ENCODE peak calls at places on chromosomes 3 and 15, in nine cellular contexts. X, B, T, C, A, R, O, M and H are unnamed samples.

GRCh38 chr3:113948015-113948917 is 453 bp downstream of the ZDHHC23 start:
- DNase-seq in A (no peak), C (no peak), M (no peak), R (peak), X (peak), O (peak), T (peak), B (no peak), H (no peak)

GRCh38 chr3:52531636-52532516 is 1.8 kb downstream of the NT5DC2 start:
- DNase-seq in A (no peak), M (no peak), R (no peak), X (no peak), T (peak), B (no peak), O (no peak), C (no peak), H (no peak)

GRCh38 chr15:52295421-52295991 is at the start of gene MYO5C:
- DNase-seq in B (no peak), R (peak), C (no peak), M (no peak), A (peak), X (no peak), O (no peak), T (peak), H (no peak)

GRCh38 chr3:36792342-36792741 is 28.0 kb upstream of the DCLK3 start:
- DNase-seq in O (no peak), M (peak), X (peak), C (peak), T (peak), B (peak), A (peak), R (no peak), H (no peak)

GRCh38 chr15:39127925-39128617 is 452.8 kb upstream of the THBS1 start:
- DNase-seq in C (peak), A (peak), O (no peak), X (no peak), T (no peak), M (peak), R (peak), B (peak), H (no peak)

GRCh38 chr3:179027326-179027900 is 44.2 kb downstream of the ZMAT3 start:
- DNase-seq in C (peak), B (no peak), T (no peak), R (no peak), O (no peak), M (no peak), A (peak), X (no peak), H (no peak)

GRCh38 chr15:64324513-64324912 is 31.5 kb downstream of the CSNK1G1 start:
- DNase-seq in B (no peak), A (peak), T (no peak), O (no peak), X (no peak), C (no peak), R (no peak), M (peak), H (no peak)

GRCh38 chr3:95752199-95752598 is 1062.2 kb upstream of the EPHA6 start:
- DNase-seq in X (no peak), R (no peak), O (no peak), M (no peak), T (no peak), C (no peak), B (no peak), A (no peak), H (no peak)

GRCh38 chr3:74347563-74348268 is 266.7 kb downstream of the CNTN3 start:
- DNase-seq in A (no peak), B (no peak), X (no peak), C (no peak), M (no peak), R (no peak), O (no peak), T (no peak), H (no peak)

GRCh38 chr3:74348421-74348820 is 266.0 kb downstream of the CNTN3 start:
- DNase-seq in R (no peak), T (no peak), O (no peak), X (no peak), C (no peak), B (no peak), M (no peak), A (no peak), H (no peak)

GRCh38 chr3:74352166-74352565 is 262.3 kb downstream of the CNTN3 start:
- DNase-seq in C (no peak), T (no peak), B (no peak), R (no peak), M (no peak), A (no peak), X (no peak), O (no peak), H (no peak)

GRCh38 chr3:74351213-74351612 is 263.2 kb downstream of the CNTN3 start:
- DNase-seq in A (no peak), B (no peak), X (no peak), T (no peak), M (no peak), R (no peak), O (no peak), C (peak), H (no peak)

DNA sequence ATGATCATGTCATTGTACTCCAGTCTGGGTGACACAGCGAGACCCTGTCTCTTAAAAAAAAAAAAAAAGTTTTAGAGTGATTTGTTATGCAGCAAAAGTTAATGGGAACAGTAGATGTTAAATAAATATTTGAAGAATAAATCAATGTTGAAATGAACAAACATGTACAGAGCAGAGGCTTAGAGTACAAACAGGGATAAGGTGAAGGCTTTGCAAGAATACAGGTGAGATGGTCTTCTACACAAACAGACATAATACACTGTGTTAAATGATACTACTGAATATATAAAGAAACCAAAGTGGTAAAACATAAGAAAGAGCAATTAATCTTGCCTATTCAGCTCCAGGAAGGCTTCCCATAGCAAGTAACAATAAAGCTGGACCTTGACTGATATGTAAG is 265.4 kb downstream of the CNTN3 start:
- DNase-seq in X (no peak), C (no peak), R (no peak), M (no peak), A (no peak), B (no peak), T (no peak), O (no peak), H (no peak)
- TF ChIP-seq CTCF in X (no peak), C (no peak), R (no peak), M (no peak), A (no peak), B (no peak), T (no peak), O (no peak), H (no peak)

GRCh38 chr15:89327113-89327512 is 7.5 kb downstream of the POLG start:
- DNase-seq in T (no peak), O (no peak), M (no peak), C (no peak), A (no peak), R (no peak), X (no peak), B (no peak), H (no peak)

GRCh38 chr15:89325039-89325803 is 9.4 kb downstream of the POLG start:
- DNase-seq in X (no peak), O (no peak), A (no peak), R (no peak), C (no peak), M (no peak), T (no peak), B (no peak), H (no peak)

GRCh38 chr15:89328398-89329254 is 6.0 kb downstream of the POLG start:
- DNase-seq in R (no peak), M (no peak), B (no peak), X (no peak), T (no peak), A (no peak), O (no peak), C (no peak), H (no peak)

GRCh38 chr15:89323825-89324224 is 10.8 kb downstream of the POLG start:
- DNase-seq in R (no peak), X (no peak), M (no peak), B (no peak), A (no peak), O (no peak), T (no peak), C (no peak), H (no peak)

GRCh38 chr15:89326316-89326715 is 8.3 kb downstream of the POLG start:
- DNase-seq in T (no peak), A (no peak), X (no peak), C (no peak), O (no peak), B (no peak), M (no peak), R (no peak), H (no peak)
- TF ChIP-seq CTCF in T (no peak), A (no peak), X (no peak), C (no peak), O (no peak), B (no peak), M (no peak), R (no peak), H (no peak)

GRCh38 chr3:80063535-80063934 is 295.7 kb upstream of the ROBO1 start:
- DNase-seq in C (no peak), X (no peak), R (no peak), O (no peak), T (no peak), A (no peak), B (no peak), M (no peak), H (no peak)

GRCh38 chr3:80060664-80061063 is 292.9 kb upstream of the ROBO1 start:
- DNase-seq in M (no peak), T (no peak), R (no peak), A (no peak), O (no peak), C (no peak), B (no peak), X (no peak), H (no peak)
- TF ChIP-seq CTCF in M (no peak), T (no peak), R (no peak), A (no peak), O (no peak), C (no peak), B (no peak), X (no peak), H (no peak)

DNA sequence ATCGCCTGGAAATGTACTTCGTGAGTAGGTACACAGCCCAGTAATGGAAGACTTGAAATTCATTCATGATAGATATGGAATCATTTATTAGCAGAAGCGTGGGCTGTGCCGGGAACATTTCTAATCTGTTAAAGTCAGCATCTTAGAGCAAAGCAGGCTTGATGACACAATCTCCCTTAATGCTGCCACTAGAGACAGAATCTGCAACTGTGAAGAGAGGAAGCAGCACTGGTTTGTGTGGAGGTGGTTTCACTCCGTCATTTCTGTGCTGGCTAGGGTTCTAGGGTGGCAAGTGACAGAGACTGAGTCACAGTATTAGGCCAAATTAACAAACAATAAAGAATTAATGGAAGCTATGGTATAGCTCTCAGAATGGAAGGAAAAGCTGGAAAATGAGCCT is 225.1 kb upstream of the PROK2 start:
- DNase-seq in R (peak), C (peak), M (no peak), A (no peak), O (no peak), B (no peak), X (peak), T (no peak), H (no peak)
- TF ChIP-seq CTCF in R (no peak), C (peak), M (no peak), A (no peak), O (no peak), B (no peak), X (no peak), T (no peak), H (no peak)

GRCh38 chr3:12286927-12287726 is 1.7 kb upstream of the PPARG start:
- DNase-seq in T (peak), A (no peak), O (no peak), B (no peak), M (no peak), X (no peak), C (no peak), R (no peak), H (no peak)
- TF ChIP-seq CTCF in T (no peak), A (no peak), O (no peak), B (peak), M (peak), X (no peak), C (no peak), R (no peak), H (no peak)

GRCh38 chr3:122481390-122481789 is 33.3 kb downstream of the KPNA1 start:
- DNase-seq in M (no peak), T (no peak), A (no peak), B (no peak), X (peak), C (no peak), R (no peak), O (no peak), H (no peak)
- TF ChIP-seq CTCF in M (no peak), T (no peak), A (no peak), B (no peak), X (no peak), C (no peak), R (no peak), O (no peak), H (no peak)

GRCh38 chr15:37682304-37682703 is 252.1 kb upstream of the TMCO5A start:
- DNase-seq in R (no peak), T (no peak), M (no peak), C (peak), B (no peak), X (no peak), A (peak), O (no peak), H (no peak)
- TF ChIP-seq CTCF in R (peak), T (no peak), M (peak), C (peak), B (peak), X (no peak), A (peak), O (no peak), H (no peak)